ENCODE peak calls at places on chromosomes 11 and 22, in four cellular contexts. E is amniotic epithelial cell, P is WTC11, D is activated T-helper 1 cell treated with Interleukin-2 at 50 U/mL for 16 hours. Q is an unnamed sample.

GRCh38 chr11:45802531-45803317 is 2.2 kb upstream of the SLC35C1 start:
- DNase-seq in E (no peak), P (no peak), D (no peak), Q (no peak)

GRCh38 chr11:119377112-119377901 is 4.2 kb downstream of the USP2 start:
- DNase-seq in E (no peak), P (no peak), D (no peak), Q (no peak)

GRCh38 chr11:111557425-111558111 is 17.0 kb downstream of the LAYN start:
- DNase-seq in E (peak), P (no peak), D (no peak), Q (peak)

GRCh38 chr11:88188251-88189030 is 13.2 kb upstream of the RAB38 start:
- DNase-seq in E (peak), P (no peak), D (no peak), Q (no peak)

GRCh38 chr22:35544189-35544588 is 3.6 kb downstream of the RASD2 start:
- DNase-seq in E (no peak), P (no peak), D (no peak), Q (no peak)

GRCh38 chr11:12235549-12235944 is 125.2 kb downstream of the MICAL2 start:
- DNase-seq in E (peak), P (no peak), D (no peak), Q (no peak)

GRCh38 chr11:113991170-113991569 is 16.3 kb downstream of the HTR3A start:
- DNase-seq in E (peak), P (peak), D (no peak), Q (peak)

GRCh38 chr11:132115454-132115853 is 745.0 kb downstream of the NTM start:
- DNase-seq in E (no peak), P (no peak), D (no peak), Q (peak)

GRCh38 chr11:130070109-130070828 is 575 bp downstream of the APLP2 start:
- DNase-seq in E (no peak), P (peak), D (peak), Q (peak)

GRCh38 chr11:34354782-34355181 is 3.0 kb downstream of the ABTB2 start:
- DNase-seq in E (no peak), P (no peak), D (no peak), Q (peak)